ENCODE peak calls at places on chromosomes 3 and 15, in five cellular contexts. B is thoracic aorta, Z is right cardiac atrium, E is mesenchymal stem cell, P is cardiac muscle cell. F is an unnamed sample.

GRCh38 chr3:170725285-170725731 is 139.4 kb upstream of the SLC7A14 start:
- DNase-seq in P (peak; percentile 80), E (peak; percentile 44), B (no peak), Z (no peak), F (no peak)

GRCh38 chr3:5366746-5367145 is 179.2 kb downstream of the EDEM1 start:
- DNase-seq in P (no peak), E (no peak), Z (no peak), B (no peak), F (no peak)

GRCh38 chr3:94420941-94421340 is 358.1 kb downstream of the NSUN3 start:
- DNase-seq in P (no peak), B (no peak), Z (no peak), E (no peak), F (no peak)

GRCh38 chr3:105821433-105821832 is 47.4 kb downstream of the CBLB start:
- DNase-seq in B (no peak), E (peak; percentile 43), P (no peak), Z (no peak), F (no peak)

GRCh38 chr3:71926242-71926560 is 141.3 kb upstream of the PROK2 start:
- DNase-seq in B (no peak), Z (no peak), P (peak; percentile 12), E (peak; percentile 4), F (peak; percentile 77)

GRCh38 chr15:28051920-28052633 is 47.0 kb downstream of the OCA2 start:
- DNase-seq in B (no peak), Z (no peak), P (no peak), E (no peak), F (no peak)

GRCh38 chr3:17605934-17606333 is 136.5 kb downstream of the TBC1D5 start:
- DNase-seq in E (no peak), Z (no peak), B (no peak), P (no peak), F (no peak)

GRCh38 chr3:197259096-197259495 is 39.3 kb downstream of the DLG1 start:
- DNase-seq in E (no peak), Z (no peak), B (no peak), P (no peak), F (no peak)

GRCh38 chr3:132071043-132071442 is 36.2 kb upstream of the CPNE4 start:
- DNase-seq in E (no peak), B (no peak), Z (no peak), P (peak; percentile 7), F (no peak)

GRCh38 chr3:5899040-5899439 is 711.5 kb downstream of the EDEM1 start:
- DNase-seq in E (no peak), P (no peak), Z (no peak), B (no peak), F (peak; percentile 49)

GRCh38 chr3:48558446-48559134 is 2.0 kb upstream of the PFKFB4 start:
- DNase-seq in Z (peak; percentile 80), B (no peak), E (no peak), P (no peak), F (peak; percentile 38)

GRCh38 chr3:80213076-80213475 is 445.3 kb upstream of the ROBO1 start:
- DNase-seq in P (no peak), B (no peak), Z (no peak), E (no peak), F (no peak)

GRCh38 chr15:69082556-69082955 is 68.1 kb downstream of the NOX5 start:
- DNase-seq in Z (no peak), E (no peak), B (no peak), P (no peak), F (no peak)

GRCh38 chr15:62482715-62483429 is 317.8 kb upstream of the C2CD4B start:
- DNase-seq in P (peak; percentile 46), B (no peak), E (peak; percentile 73), Z (no peak), F (peak; percentile 88)

GRCh38 chr3:40310690-40311089 is 1.2 kb downstream of the EIF1B start:
- DNase-seq in P (peak; percentile 62), Z (no peak), E (peak; percentile 46), B (no peak), F (no peak)

GRCh38 chr3:50124363-50125226 is 30.5 kb upstream of the SEMA3F start:
- DNase-seq in E (no peak), P (peak; percentile 35), B (no peak), Z (no peak), F (no peak)

GRCh38 chr3:190258634-190259033 is 63.6 kb downstream of the CLDN1 start:
- DNase-seq in P (no peak), Z (no peak), B (no peak), E (no peak), F (no peak)

GRCh38 chr3:8500208-8500961 is 1.2 kb upstream of the LMCD1 start:
- DNase-seq in E (peak; percentile 44), Z (no peak), B (no peak), P (peak; percentile 71), F (peak; percentile 86)

GRCh38 chr15:63218114-63218808 is 28.9 kb downstream of the RAB8B start:
- DNase-seq in B (no peak), E (peak; percentile 43), P (peak; percentile 66), Z (no peak), F (peak; percentile 92)

GRCh38 chr15:44101944-44102343 is 93.1 kb downstream of the FRMD5 start:
- DNase-seq in B (no peak), E (no peak), P (peak; percentile 55), Z (no peak), F (no peak)

GRCh38 chr3:72011495-72011894 is 226.5 kb upstream of the PROK2 start:
- DNase-seq in E (no peak), P (peak; percentile 69), B (no peak), Z (no peak), F (no peak)

GRCh38 chr3:10459954-10460754 is 45.2 kb downstream of the ATP2B2 start:
- DNase-seq in P (peak; percentile 86), E (peak; percentile 79), Z (no peak), B (no peak), F (peak; percentile 61)

GRCh38 chr3:52845691-52846426 is 11.0 kb upstream of the MUSTN1 start:
- DNase-seq in E (no peak), P (no peak), B (no peak), Z (peak; percentile 66), F (no peak)
- H3K4me1 ChIP-seq in E (peaks cover 10% of the 10 kb centered on the region), P (no peaks in the 10 kb centered on the region), B (peaks cover 24% of the 10 kb centered on the region), Z (peaks cover 20% of the 10 kb centered on the region), F (no peaks in the 10 kb centered on the region)

GRCh38 chr3:57793737-57794187 is 37.7 kb downstream of the SLMAP start:
- DNase-seq in B (no peak), P (peak; percentile 16), Z (no peak), E (peak; percentile 44), F (no peak)
- H3K4me1 ChIP-seq in B (peaks cover 7% of the 10 kb centered on the region), P (no peaks in the 10 kb centered on the region), Z (peaks cover 2% of the 10 kb centered on the region), E (no peaks in the 10 kb centered on the region), F (no peaks in the 10 kb centered on the region)

DNA sequence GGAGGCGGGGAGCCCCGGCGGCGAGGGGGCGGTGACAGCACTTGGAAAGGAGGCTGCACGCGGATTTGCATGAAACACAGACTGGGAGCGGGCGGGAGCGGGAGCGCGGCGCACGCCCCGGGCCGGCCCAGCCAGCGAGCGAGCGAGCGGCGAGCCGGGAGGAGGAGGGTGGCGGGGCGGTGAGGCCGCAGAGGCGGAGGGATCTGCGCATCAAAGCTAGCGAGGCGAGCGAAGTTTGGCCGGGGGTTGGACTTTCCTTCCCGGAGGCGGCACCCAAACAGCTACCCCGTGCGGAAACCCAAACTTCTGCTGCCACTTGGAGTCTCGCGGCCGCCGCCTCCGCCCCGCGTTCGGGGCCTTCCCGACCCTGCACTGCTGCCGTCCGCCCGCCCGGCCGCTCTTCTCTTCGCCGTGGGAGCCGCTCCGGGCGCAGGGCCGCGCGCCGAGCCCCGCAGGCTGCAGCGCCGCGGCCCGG is at the start of gene SMAD3:
- DNase-seq in P (peak; percentile 99), B (peak; percentile 60), E (peak; percentile 95), Z (peak; percentile 97), F (peak; percentile 93)
- H3K4me1 ChIP-seq in P (peaks cover 40% of the 10 kb centered on the region), B (peaks cover 22% of the 10 kb centered on the region), E (peaks cover 20% of the 10 kb centered on the region), Z (peaks cover 21% of the 10 kb centered on the region), F (peaks cover 23% of the 10 kb centered on the region)

DNA sequence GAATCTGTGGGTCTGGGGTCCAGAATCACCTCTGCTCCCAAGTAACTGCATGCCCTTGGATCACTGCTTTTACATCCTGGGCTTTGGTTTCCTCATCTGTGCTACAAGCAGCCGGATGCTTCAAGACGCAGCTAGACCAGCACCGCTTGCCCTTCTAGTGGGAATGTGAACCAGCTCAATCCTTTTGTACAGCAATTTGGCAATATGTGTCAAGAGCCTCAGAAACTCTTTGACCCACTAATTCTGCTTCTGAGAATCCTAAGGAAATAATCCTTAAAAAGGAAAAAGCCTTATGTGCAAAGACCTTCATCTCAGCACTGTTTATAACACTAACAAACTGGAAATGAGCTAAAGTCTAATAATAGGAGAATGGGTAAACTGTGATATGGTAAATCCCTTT is 48.7 kb downstream of the ADCY5 start:
- DNase-seq in B (no peak), Z (peak; percentile 7), E (no peak), P (no peak), F (peak; percentile 30)
- H3K4me1 ChIP-seq in B (peaks cover 34% of the 10 kb centered on the region), Z (peaks cover 25% of the 10 kb centered on the region), E (peaks cover 5% of the 10 kb centered on the region), P (peaks cover 49% of the 10 kb centered on the region), F (no peaks in the 10 kb centered on the region)

GRCh38 chr3:14948609-14949038 is 1.2 kb downstream of the NR2C2 start:
- DNase-seq in B (no peak), P (no peak), E (no peak), Z (no peak), F (no peak)
- H3K4me1 ChIP-seq in B (peaks cover 19% of the 10 kb centered on the region), P (peaks cover 16% of the 10 kb centered on the region), E (peaks cover 2% of the 10 kb centered on the region), Z (peaks cover 4% of the 10 kb centered on the region), F (no peaks in the 10 kb centered on the region)

DNA sequence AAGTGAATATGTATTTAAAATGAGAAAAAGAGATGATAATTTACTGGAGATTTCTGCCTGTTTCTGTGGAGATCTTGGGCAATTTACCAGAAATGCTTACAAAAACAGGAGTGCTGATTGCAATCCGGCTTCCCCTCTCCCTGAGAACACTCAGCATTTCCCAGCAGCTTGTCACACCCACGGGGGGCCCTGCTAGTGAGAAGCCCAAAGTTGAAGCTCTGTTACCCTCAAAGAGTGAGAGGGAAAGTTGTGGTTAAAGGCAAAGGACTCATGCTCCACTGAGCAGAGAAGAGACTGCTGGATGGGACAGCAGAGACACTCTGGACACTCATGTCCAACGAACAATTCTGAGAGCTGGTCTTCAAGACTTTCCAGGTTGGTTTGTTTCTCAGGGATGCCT is 2.9 kb downstream of the MCTP2 start:
- DNase-seq in B (no peak), Z (no peak), E (peak; percentile 70), P (peak; percentile 30), F (no peak)
- H3K4me1 ChIP-seq in B (no peaks in the 10 kb centered on the region), Z (no peaks in the 10 kb centered on the region), E (peaks cover 6% of the 10 kb centered on the region), P (no peaks in the 10 kb centered on the region), F (no peaks in the 10 kb centered on the region)

GRCh38 chr3:113261996-113262665 is 50.8 kb downstream of the BOC start:
- DNase-seq in E (no peak), Z (no peak), P (peak; percentile 72), B (no peak), F (no peak)
- H3K4me1 ChIP-seq in E (peaks cover 6% of the 10 kb centered on the region), Z (no peaks in the 10 kb centered on the region), P (peaks cover 6% of the 10 kb centered on the region), B (peaks cover 9% of the 10 kb centered on the region), F (no peaks in the 10 kb centered on the region)

GRCh38 chr3:46709147-46709654 is 8.0 kb downstream of the TMIE start:
- DNase-seq in B (no peak), Z (no peak), P (no peak), E (no peak), F (no peak)
- H3K4me1 ChIP-seq in B (no peaks in the 10 kb centered on the region), Z (no peaks in the 10 kb centered on the region), P (peaks cover 9% of the 10 kb centered on the region), E (peaks cover 8% of the 10 kb centered on the region), F (peaks cover 26% of the 10 kb centered on the region)

GRCh38 chr3:11632966-11633365 is 10.7 kb downstream of the VGLL4 start:
- DNase-seq in E (no peak), B (no peak), Z (no peak), P (no peak), F (no peak)
- H3K4me1 ChIP-seq in E (peaks cover 5% of the 10 kb centered on the region), B (peaks cover 47% of the 10 kb centered on the region), Z (peaks cover 21% of the 10 kb centered on the region), P (peaks cover 50% of the 10 kb centered on the region), F (peaks cover under 1% of the 10 kb centered on the region)

GRCh38 chr3:152321806-152322377 is 53.2 kb downstream of the MBNL1 start:
- DNase-seq in E (no peak), B (no peak), P (no peak), Z (no peak), F (no peak)
- H3K4me1 ChIP-seq in E (no peaks in the 10 kb centered on the region), B (peaks cover 80% of the 10 kb centered on the region), P (peaks cover 13% of the 10 kb centered on the region), Z (peaks cover 6% of the 10 kb centered on the region), F (no peaks in the 10 kb centered on the region)